ENCODE peak calls at places on chromosomes 5 and 9, in four cellular contexts. P is GM20000, D is HCT116, Z is osteocyte. C is an unnamed sample.

GRCh38 chr9:82882744-82883143 is 180.2 kb downstream of the RASEF start:
- DNase-seq in P (no peak), D (no peak), Z (no peak), C (no peak)

GRCh38 chr5:103667068-103667467 is 104.5 kb upstream of the NUDT12 start:
- DNase-seq in P (no peak), Z (no peak), D (no peak), C (no peak)

GRCh38 chr9:127116088-127116726 is 6.2 kb downstream of the ANGPTL2 start:
- DNase-seq in P (no peak), Z (no peak), D (no peak), C (no peak)

GRCh38 chr9:5951686-5952211 is 61.1 kb downstream of the MLANA start:
- DNase-seq in D (no peak), Z (no peak), P (no peak), C (no peak)

GRCh38 chr5:93120048-93120447 is 461.0 kb downstream of the NR2F1-AS1 start:
- DNase-seq in P (no peak), D (no peak), Z (no peak), C (no peak)

GRCh38 chr9:20227166-20227874 is 395.0 kb downstream of the MLLT3 start:
- DNase-seq in P (no peak), Z (no peak), D (no peak), C (no peak)

GRCh38 chr9:116741106-116741740 is 54.1 kb downstream of the TRIM32 start:
- DNase-seq in P (no peak), D (no peak), Z (no peak), C (no peak)

GRCh38 chr5:124583469-124584350 is 162.7 kb downstream of the ZNF608 start:
- DNase-seq in Z (no peak), D (peak; percentile 40), P (peak; percentile 78), C (no peak)

GRCh38 chr9:7177383-7177782 is 419.6 kb downstream of the KDM4C start:
- DNase-seq in D (no peak), Z (no peak), P (no peak), C (no peak)

GRCh38 chr5:83209963-83210362 is 132.6 kb downstream of the XRCC4 start:
- DNase-seq in P (no peak), Z (no peak), D (no peak), C (no peak)

GRCh38 chr9:132757031-132757430 is 86.8 kb downstream of the GTF3C4 start:
- DNase-seq in Z (no peak), P (no peak), D (no peak), C (no peak)

GRCh38 chr5:113140837-113141661 is 164.5 kb downstream of the DCP2 start:
- DNase-seq in Z (no peak), P (no peak), D (no peak), C (no peak)

GRCh38 chr5:145101246-145101645 is 733.9 kb downstream of the PRELID2 start:
- DNase-seq in P (peak; percentile 4), D (peak; percentile 2), Z (no peak), C (no peak)

GRCh38 chr9:13717356-13718057 is 438.0 kb upstream of the MPDZ start:
- DNase-seq in D (no peak), Z (no peak), P (no peak), C (no peak)

GRCh38 chr5:154962494-154962893 is 21.6 kb downstream of the MRPL22 start:
- DNase-seq in Z (no peak), D (no peak), P (peak; percentile 44), C (no peak)

GRCh38 chr9:131609116-131609830 is 64.0 kb downstream of the PRRT1B start:
- DNase-seq in P (no peak), D (no peak), Z (no peak), C (no peak)

GRCh38 chr9:69675563-69675962 is 3.4 kb upstream of the APBA1 start:
- DNase-seq in Z (no peak), P (no peak), D (no peak), C (no peak)

GRCh38 chr9:133950206-133950915 is 41.8 kb downstream of the VAV2 start:
- DNase-seq in Z (no peak), D (no peak), P (no peak), C (no peak)

GRCh38 chr5:177498013-177498847 is 826 bp upstream of the PDLIM7 start:
- DNase-seq in P (no peak), Z (no peak), D (no peak), C (no peak)

GRCh38 chr5:153445875-153446567 is 44.4 kb upstream of the GRIA1 start:
- DNase-seq in D (no peak), Z (peak; percentile 87), P (no peak), C (no peak)

GRCh38 chr5:97501965-97502305 is 318.9 kb upstream of the RIOK2 start:
- DNase-seq in Z (no peak), D (no peak), P (no peak), C (no peak)

GRCh38 chr5:134577022-134577795 is 51.7 kb downstream of the JADE2 start:
- DNase-seq in D (no peak), Z (no peak), P (no peak), C (no peak)

GRCh38 chr5:82159014-82159413 is 119.1 kb downstream of the RPS23 start:
- DNase-seq in D (peak; percentile 53), P (no peak), Z (no peak), C (no peak)

GRCh38 chr5:111347021-111347420 is 122.8 kb downstream of the CAMK4 start:
- DNase-seq in P (no peak), Z (no peak), D (no peak), C (no peak)

GRCh38 chr5:142685418-142686209 is at the start of gene FGF1:
- DNase-seq in D (no peak), Z (peak; percentile 90), P (no peak), C (no peak)

GRCh38 chr5:153619706-153620105 is 129.2 kb downstream of the GRIA1 start:
- DNase-seq in D (no peak), P (no peak), Z (no peak), C (no peak)

GRCh38 chr9:126777733-126778132 is 27.1 kb upstream of the ZBTB43 start:
- DNase-seq in P (no peak), D (no peak), Z (no peak), C (no peak)

GRCh38 chr5:2221450-2221849 is 338.7 kb upstream of the IRX4 start:
- DNase-seq in P (no peak), D (no peak), Z (peak; percentile 75), C (no peak)

GRCh38 chr9:16727452-16728127 is 142.9 kb downstream of the BNC2 start:
- DNase-seq in D (no peak), P (no peak), Z (no peak), C (no peak)

GRCh38 chr9:129595903-129596540 is 24.9 kb downstream of the C9orf50 start:
- DNase-seq in P (no peak), D (no peak), Z (no peak), C (no peak)

GRCh38 chr5:159525117-159525516 is 194.8 kb upstream of the IL12B start:
- DNase-seq in Z (no peak), D (no peak), P (no peak), C (no peak)

GRCh38 chr5:66307647-66308257 is 163.7 kb downstream of the SREK1 start:
- DNase-seq in D (peak; percentile 56), P (peak; percentile 72), Z (no peak), C (no peak)

GRCh38 chr5:175698401-175699115 is 40.7 kb downstream of the HRH2 start:
- DNase-seq in Z (no peak), D (no peak), P (no peak), C (no peak)

GRCh38 chr9:134556531-134557068 is 85.0 kb upstream of the COL5A1 start:
- DNase-seq in D (no peak), P (no peak), Z (no peak), C (no peak)

GRCh38 chr5:151223447-151224264 is at the start of gene CCDC69:
- DNase-seq in P (peak; percentile 81), Z (peak; percentile 88), D (peak; percentile 53), C (peak; percentile 70)

GRCh38 chr5:151227918-151228447 is 4.1 kb upstream of the CCDC69 start:
- DNase-seq in P (no peak), Z (no peak), D (no peak), C (no peak)

GRCh38 chr5:151225071-151225470 is 1.2 kb upstream of the CCDC69 start:
- DNase-seq in P (no peak), D (no peak), Z (no peak), C (no peak)

GRCh38 chr5:151224372-151224771 is 480 bp upstream of the CCDC69 start:
- DNase-seq in Z (no peak), P (peak; percentile 45), D (no peak), C (no peak)

DNA sequence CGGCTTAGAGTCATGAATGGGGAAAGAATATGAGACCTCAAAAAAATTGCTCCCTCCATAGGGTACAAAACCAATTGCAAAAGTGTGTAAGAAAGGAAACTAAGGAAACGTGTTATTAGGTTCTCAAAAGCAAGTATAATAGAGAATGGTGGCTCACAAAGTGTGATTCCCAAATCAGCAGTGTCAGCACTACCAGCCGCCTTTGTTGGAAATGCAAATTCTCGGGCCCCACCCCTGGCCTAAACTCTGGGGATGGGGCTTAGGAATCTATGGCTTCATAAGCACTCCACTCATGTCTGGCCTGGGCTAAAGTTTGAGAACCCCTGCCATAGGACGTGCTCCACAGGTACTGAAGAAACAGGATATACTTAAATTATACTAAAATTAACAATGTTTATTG is 1.6 kb upstream of the CCDC69 start:
- DNase-seq in D (no peak), Z (no peak), P (no peak), C (no peak)
- TF ChIP-seq CTCF in D (no peak), Z (no peak), P (no peak), C (no peak)

DNA sequence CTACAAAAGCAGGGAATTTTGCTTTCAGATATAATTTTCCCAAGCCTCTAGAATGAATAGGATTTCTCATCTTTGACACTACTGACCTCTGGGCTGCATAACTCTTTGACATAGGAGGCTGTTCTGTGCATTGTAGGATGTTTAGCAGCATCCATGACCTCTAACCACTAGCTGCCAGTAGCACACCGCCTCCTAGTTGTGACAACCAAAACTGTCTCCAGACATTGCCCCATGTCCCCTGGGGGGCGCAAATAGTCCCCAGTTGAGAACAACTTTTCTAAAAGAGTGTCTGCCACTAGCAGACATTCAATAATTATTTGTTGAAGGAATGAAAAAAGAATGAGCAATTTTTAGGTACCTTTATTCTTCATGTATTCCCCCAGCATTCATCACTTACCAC is 51.8 kb downstream of the POU4F3 start:
- DNase-seq in P (no peak), D (peak; percentile 6), Z (no peak), C (no peak)
- TF ChIP-seq CTCF in P (peak; percentile 28), D (peak; percentile 91), Z (peak; percentile 17), C (peak; percentile 22)

GRCh38 chr5:25858019-25858418 is 1180.4 kb downstream of the CDH9 start:
- DNase-seq in D (no peak), Z (no peak), P (no peak), C (no peak)
- TF ChIP-seq CTCF in D (no peak), Z (no peak), P (no peak), C (peak; percentile 28)

DNA sequence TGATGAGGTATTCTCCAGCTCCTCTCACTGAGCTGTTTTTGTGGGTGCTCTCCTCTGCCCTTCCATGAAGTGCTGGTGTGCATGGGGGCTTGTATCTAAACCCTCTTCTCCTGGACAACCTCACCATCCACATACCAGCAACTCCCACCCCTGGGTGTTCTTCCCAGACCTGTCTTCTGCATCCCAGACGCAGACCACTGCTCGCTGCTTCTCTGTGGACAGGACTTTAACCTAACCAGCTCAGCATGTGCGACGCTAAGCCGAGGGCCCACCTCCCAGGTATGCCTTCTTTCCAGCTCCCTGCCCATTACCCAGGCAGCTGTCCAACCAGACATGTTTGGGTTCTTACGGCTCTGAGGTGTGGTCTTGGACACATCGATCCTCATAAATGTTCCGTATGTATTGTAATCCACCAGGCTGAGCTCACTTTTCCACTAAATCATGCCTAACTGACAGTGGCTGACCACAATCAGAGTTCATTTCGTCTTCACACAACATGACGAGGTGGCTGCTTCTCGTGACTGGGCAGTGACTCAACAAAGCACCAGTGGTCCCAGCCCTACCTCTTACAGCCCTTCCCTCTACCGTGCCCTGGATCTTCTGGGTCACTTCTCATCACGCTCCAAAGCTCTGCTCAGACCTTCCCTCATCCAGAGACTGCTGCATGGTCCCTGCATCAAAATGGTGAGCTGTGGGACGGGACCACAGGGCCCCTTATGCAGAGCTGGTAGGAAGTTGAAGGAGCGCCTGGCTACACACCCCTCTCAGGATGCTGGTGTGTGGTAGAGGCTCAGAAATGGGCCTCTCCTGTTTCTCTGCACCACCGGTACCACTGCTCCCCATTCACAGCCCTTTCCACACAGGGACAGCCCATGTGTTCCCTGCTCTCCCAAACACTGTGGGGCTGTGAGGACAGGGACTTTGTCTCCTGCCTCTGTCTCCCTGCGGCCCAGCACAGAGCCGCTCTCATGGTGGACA is 9.6 kb upstream of the PTGES2 start:
- DNase-seq in Z (no peak), D (no peak), P (no peak), C (no peak)
- TF ChIP-seq CTCF in Z (no peak), D (no peak), P (no peak), C (no peak)

C was measured in D721Med.